ENCODE peak calls at places on chromosomes 3 and 15, in seven cellular contexts. G is neural progenitor cell; Y is lung; J is CD4-positive, alpha-beta memory T cell; X is esophagus squamous epithelium; N is HAP-1; V is testis. L is an unnamed sample. For H3K36me3, H3K4me1 and H3K27me3, the result is how much of the 10 kb centered on the place peaks cover.

GRCh38 chr3:81352867-81353266 is 408.6 kb downstream of the GBE1 start:
- DNase-seq in Y (no peak), X (no peak), G (peak), N (peak), V (no peak), J (no peak), L (no peak)

GRCh38 chr15:42131826-42132806 is 24.3 kb downstream of the PLA2G4F start:
- DNase-seq in N (peak), X (no peak), V (no peak), G (peak), Y (peak), J (no peak), L (no peak)

GRCh38 chr3:45946307-45946706 is 3.0 kb downstream of the CXCR6 start:
- DNase-seq in N (no peak), X (no peak), Y (no peak), V (no peak), G (no peak), J (no peak), L (no peak)

GRCh38 chr3:87397210-87397609 is 120.8 kb upstream of the POU1F1 start:
- DNase-seq in J (no peak), N (no peak), Y (no peak), X (no peak), V (no peak), G (no peak), L (no peak)

GRCh38 chr3:5084224-5084623 is 37.9 kb upstream of the ARL8B start:
- DNase-seq in X (no peak), J (no peak), N (no peak), G (no peak), Y (no peak), V (no peak), L (no peak)

GRCh38 chr15:76582550-76582949 is 246.0 kb downstream of the ISL2 start:
- DNase-seq in N (no peak), X (no peak), Y (no peak), V (no peak), J (no peak), G (no peak), L (no peak)

GRCh38 chr3:135229018-135229495 is 434.0 kb downstream of the EPHB1 start:
- DNase-seq in N (no peak), X (no peak), V (no peak), J (no peak), G (peak), Y (no peak), L (peak)

GRCh38 chr15:65333441-65333820 is 29.0 kb downstream of the RNU5B-1 start:
- DNase-seq in J (no peak), Y (no peak), G (no peak), N (no peak), V (no peak), X (no peak), L (no peak)

GRCh38 chr3:149449799-149450198 is 24.7 kb upstream of the TM4SF4 start:
- DNase-seq in J (no peak), G (peak), N (no peak), X (no peak), Y (no peak), V (no peak), L (no peak)

GRCh38 chr3:146308222-146308621 is 57.3 kb upstream of the PLSCR4 start:
- DNase-seq in Y (no peak), J (no peak), N (no peak), V (no peak), X (no peak), G (no peak), L (no peak)

GRCh38 chr3:25707268-25707928 is 42.7 kb upstream of the TOP2B start:
- DNase-seq in Y (no peak), V (no peak), J (no peak), X (no peak), G (no peak), N (no peak), L (no peak)

GRCh38 chr3:126888186-126888760 is 94.6 kb upstream of the PLXNA1 start:
- DNase-seq in J (no peak), N (no peak), V (no peak), X (no peak), G (no peak), Y (no peak), L (no peak)

GRCh38 chr3:150410311-150411105 is 2.4 kb downstream of the TSC22D2 start:
- DNase-seq in X (no peak), G (peak), N (peak), Y (peak), V (peak), J (peak), L (no peak)

GRCh38 chr3:52787672-52788625 is 6.6 kb upstream of the ITIH3 start:
- DNase-seq in V (no peak), X (no peak), Y (no peak), J (no peak), G (no peak), N (no peak), L (no peak)

GRCh38 chr3:157493627-157494550 is 9.3 kb downstream of the VEPH1 start:
- DNase-seq in N (no peak), J (no peak), G (peak), V (no peak), Y (no peak), X (no peak), L (no peak)

GRCh38 chr15:73323374-73323955 is 45.3 kb downstream of the HCN4 start:
- DNase-seq in G (no peak), N (no peak), V (no peak), Y (no peak), J (no peak), X (no peak), L (no peak)

GRCh38 chr3:61912158-61912557 is 350.8 kb downstream of the PTPRG start:
- DNase-seq in J (no peak), X (no peak), V (no peak), N (no peak), G (no peak), Y (no peak), L (no peak)

GRCh38 chr15:101805605-101806345 is 2.5 kb downstream of the OR4F6 start:
- DNase-seq in Y (no peak), X (no peak), N (peak), J (no peak), V (no peak), G (no peak), L (no peak)

GRCh38 chr3:194556086-194557056 is 69.6 kb upstream of the ATP13A3 start:
- DNase-seq in V (peak), J (no peak), X (no peak), N (no peak), G (no peak), Y (no peak), L (no peak)

GRCh38 chr15:93331545-93332117 is 242.6 kb upstream of the RGMA start:
- DNase-seq in Y (no peak), G (peak), N (no peak), X (no peak), J (no peak), V (no peak), L (no peak)

GRCh38 chr3:112345681-112346080 is 12.7 kb downstream of the CD200 start:
- DNase-seq in Y (no peak), V (no peak), X (no peak), N (no peak), G (no peak), J (no peak), L (no peak)

GRCh38 chr3:146814601-146815315 is 209.6 kb upstream of the PLSCR5 start:
- DNase-seq in N (no peak), Y (no peak), X (no peak), V (no peak), G (no peak), J (no peak), L (no peak)

GRCh38 chr3:38133557-38134405 is 3.1 kb downstream of the ACAA1 start:
- DNase-seq in V (no peak), Y (peak), X (no peak), G (no peak), N (no peak), J (no peak), L (no peak)

GRCh38 chr3:175186511-175186910 is 327.4 kb downstream of the NAALADL2 start:
- DNase-seq in N (no peak), X (no peak), G (no peak), Y (no peak), J (no peak), V (no peak), L (no peak)

GRCh38 chr3:165103616-165104015 is 25.3 kb upstream of the SI start:
- DNase-seq in Y (no peak), G (no peak), N (no peak), J (no peak), V (no peak), X (no peak), L (no peak)

GRCh38 chr15:67948215-67948614 is 105.9 kb upstream of the PIAS1 start:
- DNase-seq in N (no peak), G (no peak), X (no peak), J (no peak), V (no peak), Y (no peak), L (no peak)

GRCh38 chr3:13146643-13147143 is 73.5 kb upstream of the IQSEC1 start:
- DNase-seq in N (peak), J (no peak), Y (no peak), G (no peak), X (no peak), V (no peak), L (no peak)

GRCh38 chr15:51024735-51025453 is 69.8 kb downstream of the TNFAIP8L3 start:
- DNase-seq in J (no peak), V (no peak), N (no peak), Y (no peak), X (no peak), G (no peak), L (no peak)

GRCh38 chr3:72449551-72449950 is 398.7 kb downstream of the SHQ1 start:
- DNase-seq in Y (no peak), X (no peak), V (no peak), N (no peak), G (no peak), J (no peak), L (no peak)

GRCh38 chr3:23996058-23996457 is 51.0 kb downstream of the NR1D2 start:
- DNase-seq in G (no peak), V (no peak), N (no peak), J (no peak), X (no peak), Y (no peak), L (no peak)

GRCh38 chr15:63565784-63566183 is 31.4 kb upstream of the FBXL22 start:
- DNase-seq in V (no peak), G (no peak), J (no peak), N (no peak), Y (no peak), X (no peak), L (no peak)
- H3K36me3 ChIP-seq in V (under half), G (under half), J (half or more), N (under half), Y (under half), X (half or more), L (under half)

GRCh38 chr15:34126522-34126921 is 24.6 kb downstream of the PGBD4 start:
- DNase-seq in N (peak), V (no peak), G (peak), J (no peak), X (no peak), Y (no peak), L (no peak)

GRCh38 chr15:34128898-34129297 is 27.0 kb downstream of the PGBD4 start:
- DNase-seq in V (no peak), Y (no peak), X (no peak), J (no peak), G (no peak), N (no peak), L (no peak)

GRCh38 chr15:34124656-34125055 is 22.8 kb downstream of the PGBD4 start:
- DNase-seq in N (no peak), J (no peak), X (no peak), G (no peak), V (no peak), Y (no peak), L (no peak)

GRCh38 chr15:34122771-34123183 is 20.9 kb downstream of the PGBD4 start:
- DNase-seq in X (no peak), V (no peak), N (no peak), G (no peak), J (no peak), Y (no peak), L (no peak)

GRCh38 chr15:34125945-34126344 is 24.1 kb downstream of the PGBD4 start:
- DNase-seq in X (no peak), G (no peak), Y (no peak), V (no peak), J (no peak), N (no peak), L (no peak)
- H3K4me1 ChIP-seq in X (under half), G (under half), Y (under half), V (under half), J (under half), N (under half), L (under half)

GRCh38 chr3:57080171-57080570 is 19.7 kb downstream of the SPATA12 start:
- DNase-seq in V (no peak), J (no peak), Y (no peak), X (no peak), N (no peak), G (no peak), L (no peak)
- H3K27me3 ChIP-seq in V (under half), J (under half), Y (under half), X (under half), N (under half), G (half or more), L (under half)

GRCh38 chr15:78477295-78477694 is 30.1 kb upstream of the HYKK start:
- DNase-seq in V (no peak), G (no peak), N (no peak), J (no peak), X (no peak), Y (no peak), L (no peak)

GRCh38 chr15:78481917-78482316 is 25.5 kb upstream of the HYKK start:
- DNase-seq in G (no peak), J (no peak), X (no peak), Y (no peak), V (no peak), N (no peak), L (no peak)

DNA sequence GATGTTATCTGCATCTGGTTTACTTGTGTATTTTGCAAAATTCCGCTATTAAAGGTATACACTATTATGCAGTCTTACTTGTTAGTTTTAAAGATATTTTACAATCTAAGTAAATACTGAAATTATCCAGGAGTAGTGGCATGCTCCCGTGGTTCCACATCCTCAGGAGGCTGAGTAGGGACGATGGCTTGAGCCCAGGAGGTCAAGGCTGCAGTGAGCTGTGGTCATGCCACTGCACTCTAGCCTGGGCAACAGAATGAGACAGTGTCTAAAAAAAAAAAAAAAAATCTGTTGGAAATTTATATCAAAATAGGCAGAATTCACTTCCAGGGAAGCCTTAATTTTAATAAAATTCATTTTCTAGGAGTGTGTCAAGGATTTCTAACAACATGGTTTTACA is 27.7 kb upstream of the HYKK start:
- DNase-seq in V (no peak), J (no peak), X (no peak), Y (no peak), G (no peak), N (no peak), L (no peak)
- H3K36me3 ChIP-seq in V (under half), J (under half), X (half or more), Y (under half), G (under half), N (half or more), L (under half)

DNA sequence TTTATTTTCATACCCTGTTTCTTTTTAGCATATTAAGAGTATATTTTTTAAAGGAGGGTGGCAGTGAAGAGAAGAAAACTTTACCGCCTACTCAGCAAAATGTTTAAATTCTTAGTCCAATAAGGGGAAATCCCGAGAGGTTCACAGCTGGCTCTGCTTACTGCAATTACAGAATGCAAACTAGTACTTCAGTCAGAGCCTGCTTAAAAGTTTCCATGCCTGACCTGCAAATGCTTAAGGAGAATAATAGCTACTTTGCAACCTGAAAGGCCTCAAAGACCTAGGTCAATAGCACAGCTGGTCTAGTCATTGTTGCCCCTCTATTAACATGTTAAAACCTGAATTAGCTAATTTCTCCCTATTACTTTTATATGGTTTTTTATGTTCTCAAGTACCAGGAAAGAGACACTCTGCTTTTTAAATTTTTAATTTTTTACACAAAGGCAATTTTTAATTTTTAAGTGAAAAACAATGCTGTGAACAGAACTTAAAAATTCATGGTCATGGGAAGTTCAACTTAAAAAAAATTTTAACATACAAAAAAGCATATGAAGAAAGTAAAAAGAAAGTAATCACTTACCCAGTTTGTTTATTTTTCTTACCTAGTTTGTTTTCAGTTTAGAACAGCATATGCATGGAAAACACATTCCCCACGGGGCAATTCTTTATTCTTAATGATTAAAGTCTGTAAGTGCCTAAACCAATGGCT is 79.2 kb downstream of the P3H2 start:
- DNase-seq in N (peak), J (no peak), V (peak), G (peak), Y (no peak), X (no peak), L (no peak)
- H3K4me1 ChIP-seq in N (under half), J (under half), V (under half), G (under half), Y (under half), X (under half), L (under half)

DNA sequence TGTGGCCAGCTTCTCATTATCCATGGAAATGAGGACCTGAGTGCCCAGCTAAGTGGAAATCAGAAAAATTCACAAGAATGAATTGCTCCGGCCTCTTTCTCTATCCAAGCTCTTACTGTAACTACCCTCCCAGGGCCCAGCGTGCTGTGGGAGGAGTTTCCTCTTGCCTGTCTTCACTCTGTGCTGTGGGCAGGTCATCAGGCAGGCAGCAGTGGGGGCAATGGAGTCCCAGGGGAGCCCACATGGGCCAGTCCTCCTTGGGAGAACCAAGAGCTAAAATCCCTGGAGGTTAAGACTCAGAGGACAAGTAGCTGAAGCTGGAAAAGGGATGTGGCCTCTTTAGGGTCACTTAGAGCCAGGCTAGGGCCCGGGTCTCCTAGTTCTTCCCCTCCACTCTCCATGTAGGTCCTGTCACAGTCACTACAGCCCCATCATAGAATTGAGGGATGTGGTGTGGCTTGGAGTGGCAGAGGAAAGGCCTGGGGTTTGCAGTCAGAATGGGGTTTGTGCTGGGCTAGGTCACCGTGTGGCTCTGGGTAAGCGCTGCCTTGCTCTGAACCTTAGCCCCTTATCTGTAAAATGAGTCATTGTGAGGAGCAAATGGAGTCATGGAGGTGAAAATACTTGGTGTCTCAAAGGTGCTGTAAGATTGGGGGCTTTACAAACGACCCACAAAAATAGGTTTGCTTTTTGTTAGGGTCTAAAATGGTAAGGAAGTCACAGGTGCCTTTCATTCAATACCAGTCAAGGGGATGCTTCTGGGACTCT is 3.7 kb downstream of the GASK1A start:
- DNase-seq in J (no peak), N (no peak), Y (no peak), V (no peak), X (no peak), G (no peak), L (no peak)
- H3K27me3 ChIP-seq in J (under half), N (under half), Y (under half), V (under half), X (under half), G (under half), L (under half)

GRCh38 chr15:89841306-89841705 is 26.7 kb upstream of the ANPEP start:
- DNase-seq in Y (no peak), X (no peak), G (no peak), J (no peak), V (no peak), N (no peak), L (no peak)
- H3K36me3 ChIP-seq in Y (under half), X (under half), G (under half), J (under half), V (under half), N (under half), L (under half)

DNA sequence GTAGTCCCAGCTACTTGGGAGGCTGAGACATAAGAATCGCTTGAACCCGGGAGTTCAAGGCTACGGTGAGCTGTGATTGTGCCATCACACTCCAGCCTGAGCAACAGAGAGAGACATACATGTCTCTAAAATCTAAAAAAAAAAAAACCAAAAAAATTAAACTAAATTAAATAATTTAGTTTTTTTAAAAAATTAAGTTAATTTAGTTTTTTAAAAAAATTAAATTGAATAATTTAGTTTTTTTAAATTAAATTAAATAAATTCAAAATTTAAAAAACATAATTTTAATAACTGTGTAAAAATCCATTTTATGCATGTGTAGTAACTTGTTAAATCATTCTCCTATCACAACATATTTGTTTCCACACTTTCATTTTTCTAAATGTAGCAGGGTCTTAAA is 20.1 kb upstream of the ARPIN start:
- DNase-seq in N (no peak), Y (no peak), G (no peak), J (no peak), X (no peak), V (no peak), L (no peak)
- H3K4me1 ChIP-seq in N (under half), Y (under half), G (under half), J (under half), X (under half), V (under half), L (under half)

GRCh38 chr15:89370120-89371077 is 35.8 kb upstream of the POLG start:
- DNase-seq in V (no peak), J (no peak), Y (no peak), G (peak), X (no peak), N (no peak), L (no peak)

GRCh38 chr15:89367485-89368451 is 33.1 kb upstream of the POLG start:
- DNase-seq in V (peak), G (peak), N (peak), Y (no peak), J (no peak), X (no peak), L (no peak)

GRCh38 chr15:89371145-89372044 is 36.8 kb upstream of the POLG start:
- DNase-seq in Y (no peak), X (no peak), G (peak), V (no peak), N (peak), J (no peak), L (no peak)

GRCh38 chr15:89368566-89369223 is 34.1 kb upstream of the POLG start:
- DNase-seq in J (no peak), Y (no peak), G (peak), X (no peak), V (no peak), N (no peak), L (no peak)

DNA sequence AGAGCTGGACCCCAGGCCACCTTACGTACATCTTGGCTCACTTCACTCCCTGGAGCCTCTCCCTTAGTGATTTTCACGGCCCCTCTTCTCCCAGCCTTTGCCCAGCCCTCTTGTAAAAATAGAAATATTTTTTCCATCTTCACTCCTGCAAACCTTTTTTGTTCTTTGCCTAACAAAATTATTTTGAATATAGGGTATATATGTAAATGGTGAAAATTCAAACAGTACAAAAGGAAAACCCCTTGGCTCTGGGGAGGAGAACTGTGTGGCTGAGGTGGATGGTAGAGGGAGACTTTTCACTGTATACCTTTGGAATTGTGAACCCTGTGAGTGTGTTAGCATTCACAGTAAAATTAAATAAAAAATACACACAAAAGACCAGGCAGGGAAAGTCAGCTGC is 34.9 kb upstream of the POLG start:
- DNase-seq in V (no peak), J (no peak), G (no peak), N (no peak), X (no peak), Y (no peak), L (no peak)
- H3K27me3 ChIP-seq in V (under half), J (under half), G (half or more), N (under half), X (half or more), Y (under half), L (under half)

L was measured in vagina.